ENCODE peak calls at places on chromosomes 13 and 19, in four cellular contexts. V is cardiac fibroblast, S is Panc1, L is left ventricle myocardium inferior. U is an unnamed sample.

GRCh38 chr19:58474291-58474996 is 1.7 kb upstream of the ZNF446 start:
- DNase-seq in V (peak), S (no peak), L (no peak), U (no peak)

GRCh38 chr13:101640797-101641400 is 188.4 kb downstream of the ITGBL1 start:
- DNase-seq in V (peak), S (no peak), L (no peak), U (no peak)

GRCh38 chr13:41317243-41317642 is 6.2 kb downstream of the NAA16 start:
- DNase-seq in V (no peak), S (no peak), L (no peak), U (no peak)

GRCh38 chr19:1112254-1113208 is 8.7 kb downstream of the GPX4 start:
- DNase-seq in V (no peak), S (no peak), L (no peak), U (no peak)

GRCh38 chr19:10290876-10291553 is 1.3 kb downstream of the ICAM5 start:
- DNase-seq in V (peak), S (no peak), L (peak), U (peak)

GRCh38 chr13:26946675-26947342 is 186.2 kb upstream of the GPR12 start:
- DNase-seq in V (peak), S (peak), L (no peak), U (no peak)

GRCh38 chr19:5691205-5691929 is 1.3 kb downstream of the RPL36 start:
- DNase-seq in V (peak), S (no peak), L (peak), U (no peak)

GRCh38 chr19:16588089-16588823 is 16.0 kb upstream of the SLC35E1 start:
- DNase-seq in V (peak), S (no peak), L (no peak), U (no peak)

GRCh38 chr13:100560498-100561215 is 27.9 kb downstream of the GGACT start:
- DNase-seq in V (no peak), S (no peak), L (no peak), U (no peak)

GRCh38 chr13:44096906-44097305 is 217.2 kb downstream of the LACC1 start:
- DNase-seq in V (no peak), S (no peak), L (no peak), U (no peak)

GRCh38 chr19:6071103-6071485 is 39.2 kb downstream of the RFX2 start:
- DNase-seq in V (peak), S (no peak), L (no peak), U (peak)

GRCh38 chr13:98300956-98301641 is 124.0 kb upstream of the RNF113B start:
- DNase-seq in V (peak), S (peak), L (no peak), U (no peak)

GRCh38 chr13:43669101-43669500 is 117.7 kb downstream of the ENOX1 start:
- DNase-seq in V (no peak), S (no peak), L (no peak), U (no peak)

GRCh38 chr13:112510002-112510780 is 77.8 kb downstream of the TUBGCP3 start:
- DNase-seq in V (peak), S (no peak), L (no peak), U (no peak)
- TF ChIP-seq CTCF in V (peak), S (peak), L (peak), U (peak)

GRCh38 chr13:52659340-52659739 is 6.7 kb downstream of the SUGT1 start:
- DNase-seq in V (no peak), S (no peak), L (no peak), U (no peak)

GRCh38 chr13:52664269-52664668 is 11.6 kb downstream of the SUGT1 start:
- DNase-seq in V (no peak), S (no peak), L (no peak), U (no peak)

GRCh38 chr13:52669677-52670076 is 17.0 kb downstream of the SUGT1 start:
- DNase-seq in V (no peak), S (no peak), L (no peak), U (no peak)

GRCh38 chr13:52670726-52671125 is 18.1 kb downstream of the SUGT1 start:
- DNase-seq in V (no peak), S (no peak), L (no peak), U (no peak)

DNA sequence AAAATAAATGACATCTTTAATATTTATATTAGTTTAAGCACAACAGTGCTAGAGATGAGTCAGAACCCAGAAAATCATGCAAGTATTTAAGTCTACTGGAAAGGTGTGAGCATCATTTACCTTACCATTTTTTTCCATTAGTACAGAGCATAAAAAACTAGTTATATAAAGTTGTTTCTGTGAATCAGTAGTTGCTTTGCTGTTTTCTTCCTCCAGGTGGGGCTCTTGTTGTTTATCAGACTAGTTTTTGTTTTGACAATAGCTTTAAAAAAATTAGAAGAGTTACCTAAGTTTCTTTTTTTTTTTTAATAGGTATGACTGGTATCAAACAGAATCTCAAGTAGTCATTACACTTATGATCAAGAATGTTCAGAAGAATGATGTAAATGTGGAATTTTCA is 12.7 kb downstream of the SUGT1 start:
- DNase-seq in V (peak), S (no peak), L (no peak), U (no peak)
- TF ChIP-seq CTCF in V (peak), S (peak), L (peak), U (peak)

GRCh38 chr13:60265566-60265965 is 101.8 kb upstream of the DIAPH3 start:
- DNase-seq in V (no peak), S (no peak), L (no peak), U (no peak)

GRCh38 chr13:60261432-60262351 is 98.0 kb upstream of the DIAPH3 start:
- DNase-seq in V (no peak), S (no peak), L (no peak), U (no peak)

GRCh38 chr13:60258349-60258748 is 94.6 kb upstream of the DIAPH3 start:
- DNase-seq in V (no peak), S (no peak), L (no peak), U (no peak)

DNA sequence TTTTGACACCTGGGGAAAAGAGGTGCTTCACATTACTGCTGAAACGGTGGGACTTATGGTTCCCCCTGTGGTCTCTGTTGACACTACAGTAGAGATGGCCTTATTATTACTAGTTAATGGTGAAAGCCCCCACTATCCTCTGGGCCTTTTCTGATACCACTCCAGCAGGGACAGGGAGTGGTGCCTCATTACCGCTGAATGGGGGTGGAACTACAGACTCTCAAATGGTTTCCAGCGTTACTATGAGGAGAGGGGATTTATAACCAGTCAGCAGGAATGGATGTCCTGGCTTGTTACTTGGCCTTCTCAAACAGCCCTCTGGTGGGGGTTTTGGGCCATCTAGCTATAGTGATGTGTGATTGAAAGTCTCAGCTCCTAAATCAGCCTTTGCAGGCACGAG is 96.7 kb upstream of the DIAPH3 start:
- DNase-seq in V (no peak), S (no peak), L (no peak), U (no peak)
- TF ChIP-seq CTCF in V (no peak), S (peak), L (no peak), U (peak)

GRCh38 chr19:44813331-44814131 is 4.6 kb downstream of the BCAM start:
- DNase-seq in V (no peak), S (no peak), L (no peak), U (no peak)
- TF ChIP-seq CTCF in V (no peak), S (no peak), L (no peak), U (no peak)

DNA sequence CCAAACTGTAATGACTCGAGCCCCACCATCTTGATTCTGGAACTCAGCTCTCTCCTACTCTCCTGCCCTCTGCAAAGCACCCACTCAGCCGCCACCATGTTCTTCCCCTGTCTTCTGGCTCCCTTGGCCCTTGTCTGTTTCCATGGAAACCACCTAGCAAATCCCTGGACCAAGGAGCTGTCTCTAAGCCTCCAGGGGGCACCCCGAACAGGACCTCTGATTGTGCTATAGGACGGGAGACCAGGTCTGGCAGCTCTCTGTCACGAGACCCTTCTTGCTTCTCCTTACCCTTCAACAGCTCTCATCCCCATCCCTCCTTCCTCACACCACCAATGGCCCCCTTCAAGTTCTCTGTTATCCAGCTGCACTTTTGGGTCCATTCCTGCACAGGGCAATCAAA is 277.7 kb upstream of the ZNF507 start:
- DNase-seq in V (no peak), S (no peak), L (no peak), U (no peak)
- TF ChIP-seq CTCF in V (no peak), S (no peak), L (no peak), U (no peak)